ENCODE peak calls at places on chromosomes 12 and 14, in five cellular contexts. I is progenitor cell of endocrine pancreas, P is AG04449, C is upper lobe of right lung, O is osteocyte. X is an unnamed sample.
A peak's percentile ranks its signal among the peaks of the same experiment; 100 is the strongest.

GRCh38 chr14:97536421-97536820 is 739.2 kb downstream of the VRK1 start:
- DNase-seq in I (no peak), O (no peak), C (no peak), P (no peak), X (no peak)

GRCh38 chr14:104718147-104718546 is 5.9 kb upstream of the ADSS1 start:
- DNase-seq in O (no peak), C (no peak), P (no peak), I (no peak), X (no peak)

GRCh38 chr12:116916714-116917114 is 6.0 kb downstream of the FBXW8 start:
- DNase-seq in I (no peak), C (peak; percentile 76), O (no peak), P (peak; percentile 14), X (peak; percentile 70)

GRCh38 chr12:53744730-53745129 is 7.0 kb downstream of the CISTR start:
- DNase-seq in O (no peak), P (no peak), I (no peak), C (no peak), X (no peak)

GRCh38 chr12:58765076-58765475 is 155.2 kb downstream of the LRIG3 start:
- DNase-seq in O (no peak), P (no peak), I (no peak), C (no peak), X (no peak)

GRCh38 chr12:13002301-13003097 is 2.4 kb upstream of the HEBP1 start:
- DNase-seq in O (no peak), P (no peak), I (no peak), C (no peak), X (no peak)

GRCh38 chr12:112261559-112261958 is 120.7 kb downstream of the HECTD4 start:
- DNase-seq in P (no peak), I (no peak), O (no peak), C (no peak), X (no peak)

GRCh38 chr12:70317781-70318180 is 48.3 kb upstream of the KCNMB4 start:
- DNase-seq in C (no peak), P (no peak), O (no peak), I (no peak), X (no peak)

GRCh38 chr14:28321475-28322244 is 444.9 kb upstream of the FOXG1 start:
- DNase-seq in P (no peak), C (no peak), O (no peak), I (no peak), X (no peak)

GRCh38 chr12:126668961-126669360 is 1598.0 kb upstream of the TMEM132C start:
- DNase-seq in I (no peak), C (no peak), P (no peak), O (no peak), X (peak; percentile 67)

GRCh38 chr12:67747869-67748760 is 99.6 kb downstream of the DYRK2 start:
- DNase-seq in P (no peak), I (no peak), C (no peak), O (no peak), X (peak; percentile 66)

GRCh38 chr14:26960049-26960688 is 362.3 kb upstream of the NOVA1 start:
- DNase-seq in O (no peak), I (peak; percentile 9), C (no peak), P (no peak), X (no peak)

GRCh38 chr12:76883151-76883550 is 4.3 kb upstream of the CSRP2 start:
- DNase-seq in I (no peak), C (no peak), P (peak; percentile 74), O (no peak), X (peak; percentile 79)

GRCh38 chr12:119679490-119679889 is 11.6 kb downstream of the PRKAB1 start:
- DNase-seq in P (no peak), C (no peak), O (no peak), I (no peak), X (no peak)

GRCh38 chr14:50944647-50945413 is 547 bp upstream of the PYGL start:
- DNase-seq in P (no peak), C (peak; percentile 79), O (no peak), I (no peak), X (peak; percentile 51)

GRCh38 chr12:29763301-29763683 is 20.4 kb downstream of the TMTC1 start:
- DNase-seq in I (no peak), P (no peak), C (no peak), O (no peak), X (no peak)

GRCh38 chr14:91246051-91246852 is 1.7 kb upstream of the GPR68 start:
- DNase-seq in C (no peak), I (no peak), O (no peak), P (no peak), X (no peak)

GRCh38 chr12:120125792-120126634 is 9.5 kb upstream of the RAB35 start:
- DNase-seq in C (no peak), O (no peak), P (no peak), I (no peak), X (peak; percentile 34)

GRCh38 chr14:98304574-98304973 is 967.4 kb downstream of the BCL11B start:
- DNase-seq in P (no peak), C (no peak), I (no peak), O (no peak), X (no peak)

GRCh38 chr12:6323340-6323994 is 13.0 kb downstream of the PLEKHG6 start:
- DNase-seq in P (peak; percentile 76), C (no peak), I (no peak), O (no peak), X (peak; percentile 92)

GRCh38 chr14:22563987-22564386 is 25.0 kb downstream of the DAD1 start:
- DNase-seq in P (no peak), C (no peak), I (no peak), O (no peak), X (no peak)

GRCh38 chr14:80358112-80358511 is 146.8 kb upstream of the DIO2 start:
- DNase-seq in C (no peak), I (no peak), O (no peak), P (no peak), X (no peak)

GRCh38 chr12:104143918-104144317 is 5.9 kb upstream of the NFYB start:
- DNase-seq in O (no peak), C (no peak), I (no peak), P (no peak), X (no peak)

GRCh38 chr12:113424915-113425823 is 3.0 kb downstream of the SDSL start:
- DNase-seq in I (peak; percentile 54), C (peak; percentile 80), O (peak; percentile 89), P (no peak), X (peak; percentile 57)

GRCh38 chr12:32139064-32139421 is 32.4 kb downstream of the BICD1 start:
- DNase-seq in O (no peak), I (no peak), C (no peak), P (no peak), X (peak; percentile 59)

GRCh38 chr14:103267226-103267625 is 66.8 kb upstream of the EIF5 start:
- DNase-seq in I (no peak), P (no peak), C (no peak), O (no peak), X (no peak)

GRCh38 chr12:11834925-11835324 is 185.5 kb downstream of the ETV6 start:
- DNase-seq in P (no peak), I (no peak), O (no peak), C (no peak), X (no peak)

GRCh38 chr12:116002890-116003536 is 274.5 kb downstream of the MED13L start:
- DNase-seq in C (no peak), I (no peak), P (no peak), O (no peak), X (peak; percentile 49)

GRCh38 chr12:68915055-68915454 is 17.9 kb downstream of the CPM start:
- DNase-seq in O (no peak), P (peak; percentile 85), C (no peak), I (no peak), X (peak; percentile 95)

DNA sequence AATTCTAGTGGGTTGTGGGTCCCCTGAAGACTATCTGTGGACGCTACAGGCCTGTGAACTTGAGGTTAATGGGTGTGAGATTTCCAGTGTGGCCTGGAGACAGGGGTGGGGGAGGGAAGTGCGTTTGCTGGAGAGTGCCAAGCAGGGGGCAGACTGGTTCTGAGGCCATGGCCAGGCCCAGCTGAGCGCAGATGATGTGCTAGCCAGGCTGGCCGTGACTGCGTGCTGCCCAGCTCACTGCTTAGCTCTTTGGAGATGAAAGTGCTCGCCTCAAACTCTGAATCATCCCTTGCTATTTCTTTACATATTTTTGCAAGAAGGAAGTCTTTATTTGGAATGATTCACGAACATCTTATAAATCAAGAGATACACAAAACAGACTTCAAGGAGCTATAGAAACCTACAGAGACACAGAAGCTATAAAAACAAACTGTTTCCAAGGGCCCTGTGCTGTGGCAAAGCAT is 75.3 kb upstream of the PLEKHG3 start:
- DNase-seq in P (peak; percentile 96), C (no peak), I (no peak), O (no peak), X (peak; percentile 97)
- TF ChIP-seq CTCF in P (peak; percentile 24), C (no peak), I (no peak), O (no peak), X (peak; percentile 20)

GRCh38 chr12:128848371-128848770 is 4.9 kb upstream of the GLT1D1 start:
- DNase-seq in O (no peak), C (no peak), P (no peak), I (no peak), X (no peak)

GRCh38 chr12:128840862-128841468 is 12.3 kb upstream of the GLT1D1 start:
- DNase-seq in C (no peak), P (no peak), I (no peak), O (no peak), X (no peak)

GRCh38 chr12:128842579-128842978 is 10.7 kb upstream of the GLT1D1 start:
- DNase-seq in P (no peak), I (no peak), O (no peak), C (no peak), X (no peak)

GRCh38 chr12:128843538-128843937 is 9.7 kb upstream of the GLT1D1 start:
- DNase-seq in P (no peak), O (no peak), I (no peak), C (no peak), X (no peak)

GRCh38 chr12:128844031-128844635 is 9.1 kb upstream of the GLT1D1 start:
- DNase-seq in I (no peak), O (no peak), C (no peak), P (no peak), X (no peak)
- TF ChIP-seq CTCF in I (peak; percentile 42), O (no peak), C (no peak), P (no peak), X (no peak)

GRCh38 chr12:125120566-125120965 is 55.3 kb downstream of the AACS start:
- DNase-seq in I (no peak), C (no peak), P (no peak), O (no peak), X (no peak)

GRCh38 chr12:125121095-125121494 is 55.9 kb downstream of the AACS start:
- DNase-seq in O (no peak), I (no peak), C (peak; percentile 78), P (no peak), X (no peak)

GRCh38 chr12:125124320-125124966 is 59.2 kb downstream of the AACS start:
- DNase-seq in P (no peak), O (no peak), C (no peak), I (no peak), X (no peak)

GRCh38 chr12:125125271-125125670 is 60.0 kb downstream of the AACS start:
- DNase-seq in O (no peak), C (no peak), I (no peak), P (no peak), X (no peak)

GRCh38 chr12:125122668-125123067 is 57.4 kb downstream of the AACS start:
- DNase-seq in I (no peak), C (no peak), P (no peak), O (no peak), X (no peak)
- TF ChIP-seq CTCF in I (no peak), C (no peak), P (no peak), O (no peak), X (no peak)

DNA sequence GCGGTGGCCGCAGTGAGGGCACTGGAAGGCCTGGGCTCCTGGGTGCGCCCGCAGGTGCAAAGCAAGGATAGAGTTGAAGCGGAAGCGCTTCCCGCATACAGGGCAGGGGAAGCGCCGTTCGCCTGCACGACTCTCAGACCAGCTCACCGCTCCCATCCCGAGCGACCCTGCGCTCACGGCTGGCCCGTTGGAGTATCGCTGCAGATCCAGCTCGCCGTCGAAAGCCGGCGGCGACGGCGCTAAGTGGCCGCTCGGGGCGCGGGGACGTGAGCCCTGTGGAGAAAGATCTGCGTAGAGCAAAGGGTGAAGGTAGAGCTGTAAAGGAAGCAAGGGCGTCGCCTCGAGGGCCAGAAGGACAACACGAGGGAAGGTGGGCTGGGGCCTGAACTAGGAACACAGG is 5.4 kb downstream of the ZNF219 start:
- DNase-seq in C (no peak), P (no peak), O (no peak), I (no peak), X (no peak)
- TF ChIP-seq CTCF in C (no peak), P (no peak), O (no peak), I (no peak), X (no peak)

X was measured in AG10803.